ENCODE peak calls at places on chromosomes 3 and 15, in four cellular contexts. G, J, L and R are unnamed samples.

GRCh38 chr15:77311618-77312398 is 108.1 kb downstream of the PEAK1 start:
- DNase-seq in G (no peak), L (peak; percentile 38), J (no peak), R (no peak)

GRCh38 chr3:42654331-42655201 is 1.1 kb downstream of the ZBTB47 start:
- DNase-seq in G (peak; percentile 92), L (peak; percentile 44), J (no peak), R (no peak)

GRCh38 chr15:66704019-66704782 is 2.2 kb downstream of the SMAD6 start:
- DNase-seq in J (no peak), G (no peak), L (no peak), R (no peak)

GRCh38 chr3:40780801-40781406 is 256.1 kb downstream of the ZNF621 start:
- DNase-seq in G (no peak), L (no peak), J (no peak), R (no peak)

GRCh38 chr3:144900366-144900765 is 928.7 kb downstream of the DIPK2A start:
- DNase-seq in L (no peak), G (no peak), J (no peak), R (no peak)

GRCh38 chr15:36883705-36884355 is 216.5 kb downstream of the MEIS2 start:
- DNase-seq in G (peak; percentile 85), L (peak; percentile 69), J (peak; percentile 26), R (peak; percentile 79)

GRCh38 chr3:157785071-157785826 is 282.0 kb upstream of the VEPH1 start:
- DNase-seq in G (peak; percentile 8), L (peak; percentile 30), J (no peak), R (peak; percentile 55)

GRCh38 chr15:65927545-65927944 is 58.3 kb downstream of the RAB11A start:
- DNase-seq in G (no peak), J (no peak), L (no peak), R (peak; percentile 35)

GRCh38 chr3:95923496-95924210 is 890.7 kb upstream of the EPHA6 start:
- DNase-seq in G (no peak), J (no peak), L (no peak), R (no peak)

GRCh38 chr15:82951472-82952155 is 906 bp downstream of the HOMER2 start:
- DNase-seq in G (no peak), J (no peak), L (no peak), R (peak; percentile 28)

GRCh38 chr3:184666422-184666821 is 45.4 kb downstream of the MAGEF1 start:
- DNase-seq in G (no peak), J (no peak), L (no peak), R (no peak)

GRCh38 chr3:193744048-193744821 is 151.2 kb downstream of the OPA1 start:
- DNase-seq in G (no peak), J (peak; percentile 27), L (peak; percentile 99), R (peak; percentile 24)

GRCh38 chr3:71152039-71152891 is 431.3 kb downstream of the FOXP1 start:
- DNase-seq in J (no peak), L (no peak), G (no peak), R (no peak)

GRCh38 chr3:24264748-24265158 is 229.9 kb downstream of the THRB start:
- DNase-seq in J (no peak), L (peak; percentile 53), G (peak; percentile 81), R (peak; percentile 53)

GRCh38 chr3:112769624-112770023 is 77.0 kb downstream of the CD200R1L start:
- DNase-seq in G (no peak), L (no peak), J (no peak), R (no peak)

GRCh38 chr15:56960116-56960515 is 41.7 kb downstream of the TCF12 start:
- DNase-seq in G (no peak), J (no peak), L (no peak), R (no peak)

GRCh38 chr15:49155110-49155833 is at the start of gene COPS2:
- DNase-seq in G (peak; percentile 81), J (peak; percentile 98), L (peak; percentile 96), R (peak; percentile 96)
- TF ChIP-seq POLR2A in G (peak; percentile 89), J (peak; percentile 95), L (peak; percentile 84), R (peak; percentile 42)

DNA sequence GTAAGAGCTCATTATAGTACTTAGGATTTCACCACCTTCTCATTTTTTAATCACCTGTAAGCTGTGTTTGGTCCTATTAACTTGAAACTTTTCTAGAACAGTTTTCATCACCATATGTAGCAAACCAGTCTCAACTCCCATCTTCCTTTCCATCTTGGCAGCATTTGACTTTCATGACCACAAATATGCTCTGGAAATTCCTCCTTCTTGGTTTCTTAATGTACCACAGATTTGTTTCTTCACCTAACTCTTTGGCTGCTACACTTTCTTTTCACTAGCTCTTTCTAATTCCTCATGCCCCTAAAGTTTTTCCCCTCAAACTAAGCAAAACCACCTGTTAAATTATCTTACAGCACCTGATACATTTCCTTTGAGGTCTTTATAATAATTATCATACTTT is 13.2 kb upstream of the NMB start:
- DNase-seq in L (no peak), G (no peak), J (no peak), R (no peak)
- TF ChIP-seq CEBPB in L (no peak), G (no peak), J (no peak), R (no peak)

GRCh38 chr3:121942116-121942786 is 48.0 kb downstream of the SLC15A2 start:
- DNase-seq in L (no peak), G (no peak), J (no peak), R (no peak)
- TF ChIP-seq ESRRA in L (no peak), G (no peak), J (no peak), R (no peak)

GRCh38 chr15:64893481-64894394 is 18.0 kb upstream of the ANKDD1A start:
- DNase-seq in J (peak; percentile 99), L (peak; percentile 79), G (peak; percentile 89), R (peak; percentile 62)

GRCh38 chr15:64895285-64896065 is 16.2 kb upstream of the ANKDD1A start:
- DNase-seq in G (no peak), L (no peak), J (peak; percentile 77), R (no peak)

GRCh38 chr15:64896371-64897069 is 15.2 kb upstream of the ANKDD1A start:
- DNase-seq in L (no peak), J (no peak), G (no peak), R (no peak)

GRCh38 chr15:64892850-64893403 is 18.8 kb upstream of the ANKDD1A start:
- DNase-seq in J (peak; percentile 45), G (no peak), L (no peak), R (no peak)

GRCh38 chr15:64894395-64895056 is 17.2 kb upstream of the ANKDD1A start:
- DNase-seq in G (no peak), J (peak; percentile 76), L (no peak), R (no peak)
- TF ChIP-seq POLR2A in G (no peak), J (peak; percentile 74), L (no peak), R (no peak)

GRCh38 chr15:55774113-55774970 is 31.4 kb upstream of the PRTG start:
- DNase-seq in L (peak; percentile 33), G (peak; percentile 61), J (no peak), R (peak; percentile 60)
- TF ChIP-seq CEBPB in L (no peak), G (no peak), J (no peak), R (no peak)

DNA sequence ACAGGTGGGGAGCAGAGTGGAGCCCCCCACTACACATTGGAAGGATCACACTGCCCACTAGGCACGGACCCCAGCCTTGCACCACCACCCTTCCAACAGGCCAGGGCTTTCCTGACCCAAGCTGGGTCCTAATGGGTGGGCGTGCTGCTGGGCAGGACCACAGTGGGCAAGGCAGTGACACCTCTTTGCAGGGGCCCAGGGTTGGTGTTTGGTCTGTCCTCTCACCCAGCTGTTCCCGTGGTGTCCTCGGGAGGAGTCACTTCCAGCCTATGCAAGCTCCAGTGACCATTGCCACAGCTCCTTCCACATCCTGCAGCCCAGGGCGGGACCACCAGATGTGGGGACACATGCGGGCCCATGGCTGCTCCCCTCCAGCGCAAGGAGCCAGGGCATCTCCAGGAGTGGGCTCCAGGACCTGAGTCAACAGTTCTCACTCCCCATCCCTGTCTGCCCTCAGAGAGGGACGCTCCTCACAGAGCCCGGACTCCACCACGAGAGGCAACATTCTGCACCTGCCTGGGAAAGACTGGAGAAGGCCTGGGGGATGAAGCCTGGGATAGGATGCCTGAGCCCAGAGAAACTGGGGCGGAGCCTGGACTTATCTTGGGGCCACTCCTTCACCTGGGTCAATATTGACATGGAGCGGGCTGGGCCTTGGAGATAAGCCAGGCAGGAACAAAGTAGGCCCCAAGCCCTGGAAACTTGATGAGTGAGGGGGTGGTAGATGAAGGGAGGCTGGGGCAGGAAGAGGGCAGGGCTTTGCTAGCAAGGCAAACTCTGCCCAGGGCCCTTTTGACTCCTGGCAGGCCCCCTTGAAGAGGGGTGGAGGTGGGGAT is 3.9 kb upstream of the VILL start:
- DNase-seq in J (no peak), L (peak; percentile 81), G (peak; percentile 98), R (no peak)
- TF ChIP-seq ESRRA in J (no peak), L (no peak), G (peak; percentile 48), R (no peak)

GRCh38 chr15:35648941-35649340 is 103.0 kb upstream of the DPH6 start:
- DNase-seq in L (no peak), G (no peak), J (no peak), R (no peak)

GRCh38 chr15:35649575-35649974 is 103.6 kb upstream of the DPH6 start:
- DNase-seq in L (no peak), G (no peak), J (no peak), R (no peak)

GRCh38 chr15:35646790-35647189 is 100.8 kb upstream of the DPH6 start:
- DNase-seq in L (no peak), G (no peak), J (no peak), R (no peak)
- TF ChIP-seq POLR2A in L (no peak), G (no peak), J (no peak), R (no peak)

GRCh38 chr15:39919740-39920509 is at the start of gene GPR176:
- DNase-seq in G (no peak), L (no peak), J (no peak), R (peak; percentile 64)
- TF ChIP-seq CEBPB in G (no peak), L (no peak), J (no peak), R (no peak)